ENCODE peak calls at places on chromosomes 6 and 20, in ten cellular contexts. C is transverse colon, T is ascending aorta, W is GM23248, V is PC-9, P is body of pancreas, G is pancreas, F is A549, M is GM23338, D is mammary epithelial cell. U is an unnamed sample.

GRCh38 chr6:39302669-39303424 is 11.4 kb downstream of the KCNK17 start:
- DNase-seq in P (peak; percentile 93), D (peak; percentile 56), F (peak; percentile 71), T (no peak), W (peak; percentile 83), M (peak; percentile 96), C (peak; percentile 91), V (peak; percentile 82), G (peak; percentile 95), U (peak; percentile 82)

GRCh38 chr20:35273449-35274171 is 4.3 kb downstream of the MMP24OS start:
- DNase-seq in V (no peak), T (no peak), G (no peak), D (no peak), M (peak; percentile 75), P (peak; percentile 49), F (no peak), C (no peak), W (no peak), U (no peak)

GRCh38 chr6:126664271-126664670 is 324.4 kb downstream of the CENPW start:
- DNase-seq in C (no peak), G (no peak), M (no peak), D (no peak), F (no peak), P (no peak), V (no peak), W (peak; percentile 50), T (no peak), U (no peak)

GRCh38 chr20:40268321-40269075 is 420.5 kb downstream of the MAFB start:
- DNase-seq in T (no peak), M (peak; percentile 59), W (no peak), P (no peak), C (no peak), V (no peak), F (no peak), G (no peak), D (no peak), U (no peak)

GRCh38 chr6:126914172-126914571 is 204.3 kb upstream of the RSPO3 start:
- DNase-seq in D (no peak), W (no peak), G (no peak), P (no peak), M (no peak), C (no peak), T (no peak), V (no peak), F (no peak), U (no peak)

GRCh38 chr20:53750827-53751393 is 157.3 kb upstream of the ZNF217 start:
- DNase-seq in V (no peak), D (no peak), P (no peak), W (peak; percentile 83), F (no peak), G (no peak), C (peak; percentile 22), M (no peak), T (no peak), U (peak; percentile 81)

GRCh38 chr6:127069659-127070279 is 48.7 kb upstream of the RSPO3 start:
- DNase-seq in W (peak; percentile 55), D (peak; percentile 11), C (no peak), F (peak; percentile 47), G (no peak), T (no peak), M (peak; percentile 75), P (no peak), V (no peak), U (peak; percentile 52)

GRCh38 chr6:100078509-100078908 is 84.5 kb upstream of the MCHR2 start:
- DNase-seq in D (peak; percentile 33), M (peak; percentile 83), V (no peak), T (no peak), P (peak; percentile 15), C (no peak), W (peak; percentile 57), F (peak; percentile 48), G (no peak), U (peak; percentile 69)

GRCh38 chr6:30842754-30843610 is 41.3 kb upstream of the DDR1 start:
- DNase-seq in P (no peak), D (no peak), C (no peak), W (no peak), F (no peak), M (no peak), G (peak; percentile 11), V (no peak), T (no peak), U (peak; percentile 45)

GRCh38 chr6:30840922-30841643 is 43.2 kb upstream of the DDR1 start:
- DNase-seq in M (no peak), F (no peak), G (no peak), C (no peak), V (no peak), T (no peak), P (no peak), D (no peak), W (no peak), U (peak; percentile 32)

GRCh38 chr6:30840084-30840921 is 44.0 kb upstream of the DDR1 start:
- DNase-seq in W (no peak), D (no peak), C (peak; percentile 24), G (peak; percentile 24), F (no peak), M (no peak), V (no peak), T (no peak), P (no peak), U (no peak)

GRCh38 chr6:30843611-30843998 is 40.7 kb upstream of the DDR1 start:
- DNase-seq in V (no peak), C (no peak), T (no peak), G (peak; percentile 13), W (no peak), F (no peak), P (no peak), D (no peak), M (no peak), U (no peak)

DNA sequence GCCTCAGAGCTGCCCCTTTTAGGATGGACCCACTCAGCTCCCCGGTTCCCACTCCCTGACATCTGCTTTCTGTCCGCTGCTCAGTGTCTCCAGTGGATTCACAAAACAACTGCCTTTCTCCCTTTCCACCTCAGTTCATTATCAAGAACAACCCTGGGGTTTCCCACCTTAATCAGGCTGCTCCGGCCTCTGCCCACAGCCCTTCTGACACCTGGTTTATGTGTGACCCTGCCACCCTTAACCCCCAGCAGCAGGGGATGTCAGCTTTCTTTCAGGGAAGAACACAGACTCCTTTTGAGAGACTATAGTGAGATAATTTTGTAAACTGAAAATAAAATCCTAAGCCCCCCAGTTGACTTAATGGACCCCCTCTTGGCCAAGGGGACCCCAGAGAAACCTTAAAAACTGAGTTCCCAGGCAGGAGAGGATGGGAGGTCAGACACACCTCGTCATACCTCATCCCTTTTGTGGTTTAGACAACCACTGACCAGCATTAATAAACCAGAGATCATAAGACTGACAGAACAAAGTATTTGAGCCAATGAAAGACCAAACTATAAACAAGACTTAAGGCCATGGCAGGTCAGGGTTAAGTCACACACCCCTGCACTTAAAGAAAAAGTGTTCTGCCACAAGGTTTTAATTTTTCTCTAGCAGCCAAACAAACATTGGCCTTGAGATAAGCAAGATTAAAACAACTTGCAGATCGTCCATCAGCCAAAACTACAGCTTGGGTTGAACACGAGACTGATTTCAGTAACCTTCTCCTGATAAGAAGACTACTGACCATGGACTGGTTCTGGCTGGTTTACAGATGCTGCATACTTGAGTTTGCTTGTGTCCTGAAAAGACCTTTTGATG is 42.4 kb upstream of the DDR1 start:
- DNase-seq in G (peak; percentile 20), T (no peak), D (no peak), C (no peak), M (no peak), P (peak; percentile 24), W (no peak), F (no peak), V (no peak), U (no peak)
- H3K4me1 ChIP-seq in G (no peaks in the 10 kb centered on the region), T (no peaks in the 10 kb centered on the region), D (peaks cover 17% of the 10 kb centered on the region), C (peaks cover 3% of the 10 kb centered on the region), M (peaks cover 67% of the 10 kb centered on the region), P (peaks cover 32% of the 10 kb centered on the region), W (peaks cover 16% of the 10 kb centered on the region), F (peaks cover 31% of the 10 kb centered on the region), V (peaks cover 36% of the 10 kb centered on the region), U (peaks cover 9% of the 10 kb centered on the region)

DNA sequence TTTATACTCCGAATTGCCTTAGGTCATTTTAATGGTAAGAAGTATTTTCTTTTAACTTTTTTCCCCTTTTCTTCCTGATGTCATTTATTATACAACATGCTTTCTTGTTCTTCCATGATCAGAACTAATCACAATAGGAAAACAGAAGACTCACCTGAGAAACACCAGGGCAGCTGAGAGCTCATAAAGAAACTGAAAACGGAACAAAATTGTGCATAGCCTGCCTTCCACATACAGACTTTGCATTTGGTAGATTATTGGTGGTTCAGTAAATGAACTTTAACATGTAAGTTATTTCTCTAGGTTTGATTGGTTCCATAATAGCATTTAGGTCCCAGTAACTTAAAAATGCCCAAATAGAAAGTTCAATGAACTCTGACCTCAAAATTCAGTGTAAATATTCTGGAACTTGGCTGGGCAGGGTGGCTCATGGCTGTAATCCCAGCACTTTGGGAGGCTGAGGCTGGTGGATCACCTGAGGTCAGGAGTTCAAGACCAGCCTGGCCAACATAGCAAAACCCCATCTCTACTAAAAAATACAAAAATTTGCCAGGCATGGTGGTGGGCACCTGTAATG is 161.1 kb upstream of the DTNBP1 start:
- DNase-seq in D (no peak), W (no peak), G (no peak), F (no peak), C (no peak), T (no peak), V (no peak), M (no peak), P (no peak), U (no peak)
- H3K4me1 ChIP-seq in D (no peaks in the 10 kb centered on the region), W (no peaks in the 10 kb centered on the region), G (no peaks in the 10 kb centered on the region), F (no peaks in the 10 kb centered on the region), C (no peaks in the 10 kb centered on the region), T (no peaks in the 10 kb centered on the region), V (no peaks in the 10 kb centered on the region), M (peaks cover 3% of the 10 kb centered on the region), P (no peaks in the 10 kb centered on the region), U (no peaks in the 10 kb centered on the region)

GRCh38 chr6:149331043-149331807 is 13.7 kb downstream of the TAB2 start:
- DNase-seq in W (peak; percentile 53), G (no peak), D (no peak), C (no peak), M (no peak), V (no peak), T (no peak), F (no peak), P (no peak), U (no peak)

GRCh38 chr6:149325648-149326236 is 8.2 kb downstream of the TAB2 start:
- DNase-seq in T (no peak), G (no peak), W (no peak), V (no peak), M (no peak), P (no peak), D (no peak), F (no peak), C (no peak), U (no peak)

GRCh38 chr6:149329529-149329928 is 12.0 kb downstream of the TAB2 start:
- DNase-seq in C (no peak), F (no peak), T (no peak), W (no peak), P (no peak), M (no peak), G (no peak), D (no peak), V (no peak), U (no peak)

GRCh38 chr6:149330133-149330532 is 12.6 kb downstream of the TAB2 start:
- DNase-seq in D (no peak), P (no peak), F (no peak), W (no peak), M (no peak), V (no peak), C (no peak), T (no peak), G (no peak), U (no peak)

GRCh38 chr6:149328083-149328482 is 10.6 kb downstream of the TAB2 start:
- DNase-seq in W (no peak), P (no peak), G (no peak), C (no peak), M (no peak), D (no peak), F (no peak), V (no peak), T (no peak), U (no peak)
- H3K4me1 ChIP-seq in W (peaks cover 41% of the 10 kb centered on the region), P (peaks cover 60% of the 10 kb centered on the region), G (peaks cover 18% of the 10 kb centered on the region), C (peaks cover 42% of the 10 kb centered on the region), M (peaks cover 73% of the 10 kb centered on the region), D (peaks cover 19% of the 10 kb centered on the region), F (peaks cover 61% of the 10 kb centered on the region), V (peaks cover 24% of the 10 kb centered on the region), T (peaks cover 6% of the 10 kb centered on the region), U (peaks cover 19% of the 10 kb centered on the region)

GRCh38 chr6:10742251-10742650 is 5.4 kb upstream of the TMEM14B start:
- DNase-seq in G (no peak), V (no peak), F (no peak), P (no peak), W (no peak), T (no peak), M (no peak), C (no peak), D (no peak), U (no peak)

GRCh38 chr6:10743514-10743913 is 4.1 kb upstream of the TMEM14B start:
- DNase-seq in P (no peak), G (no peak), C (no peak), M (no peak), D (no peak), F (no peak), V (no peak), W (no peak), T (no peak), U (no peak)

GRCh38 chr6:10736721-10737120 is 10.9 kb upstream of the TMEM14B start:
- DNase-seq in C (no peak), W (no peak), G (no peak), V (no peak), M (no peak), D (no peak), T (no peak), F (no peak), P (no peak), U (no peak)

GRCh38 chr6:10745116-10745515 is 2.5 kb upstream of the TMEM14B start:
- DNase-seq in T (no peak), M (peak; percentile 28), G (no peak), V (no peak), W (no peak), P (no peak), D (no peak), C (no peak), F (no peak), U (no peak)

DNA sequence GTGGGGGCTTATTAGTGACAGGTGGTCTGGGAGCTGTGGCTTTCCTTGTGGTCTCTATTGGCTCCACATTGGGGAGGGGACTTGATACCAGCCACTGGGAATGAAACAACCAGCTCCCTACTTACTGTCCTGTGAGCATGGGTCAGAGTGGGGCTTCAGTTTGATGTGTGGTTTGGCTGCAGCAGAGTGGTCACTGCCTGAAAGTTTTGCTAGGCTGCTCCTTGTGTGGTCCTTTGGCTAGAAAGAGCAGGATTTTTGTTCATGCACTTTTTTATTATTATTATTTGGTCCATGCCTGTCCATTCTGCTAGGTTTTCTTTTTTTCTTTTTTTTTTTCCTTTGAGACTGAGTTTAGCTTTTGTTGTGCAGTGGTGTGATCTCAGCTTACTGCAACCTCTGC is 7.5 kb upstream of the TMEM14B start:
- DNase-seq in M (no peak), G (no peak), T (no peak), D (no peak), W (no peak), F (no peak), V (no peak), C (no peak), P (no peak), U (no peak)
- H3K4me1 ChIP-seq in M (peaks cover 14% of the 10 kb centered on the region), G (no peaks in the 10 kb centered on the region), T (no peaks in the 10 kb centered on the region), D (peaks cover 5% of the 10 kb centered on the region), W (peaks cover 5% of the 10 kb centered on the region), F (peaks cover 15% of the 10 kb centered on the region), V (peaks cover 6% of the 10 kb centered on the region), C (no peaks in the 10 kb centered on the region), P (no peaks in the 10 kb centered on the region), U (no peaks in the 10 kb centered on the region)